ENCODE peak calls at places on chromosomes 1 and 21, in six cellular contexts. F is cardiac fibroblast, E is T-helper 9 cell, U is Panc1, I is WTC11, P is A549. C is an unnamed sample.

GRCh38 chr1:87358219-87358618 is 29.5 kb downstream of the LMO4 start:
- DNase-seq in I (no peak), F (no peak), U (no peak), P (no peak), E (no peak), C (no peak)

GRCh38 chr1:23393706-23394105 is 24.1 kb upstream of the ZNF436 start:
- DNase-seq in U (no peak), P (no peak), E (no peak), F (peak), I (no peak), C (no peak)

GRCh38 chr1:203086992-203087763 is 1.4 kb upstream of the MYOG start:
- DNase-seq in P (no peak), F (no peak), E (no peak), I (no peak), U (no peak), C (no peak)

GRCh38 chr1:246317291-246317690 is 189.8 kb downstream of the SMYD3 start:
- DNase-seq in E (no peak), I (no peak), U (no peak), P (no peak), F (no peak), C (no peak)

GRCh38 chr21:16196521-16197208 is 466.9 kb downstream of the USP25 start:
- DNase-seq in U (no peak), P (no peak), E (no peak), I (no peak), F (peak), C (no peak)

GRCh38 chr1:170247751-170248521 is 102.2 kb downstream of the NTMT2 start:
- DNase-seq in U (no peak), E (no peak), I (no peak), P (no peak), F (no peak), C (no peak)

GRCh38 chr1:201262963-201263608 is 20.2 kb upstream of the PKP1 start:
- DNase-seq in F (no peak), I (no peak), P (no peak), U (no peak), E (no peak), C (no peak)

GRCh38 chr1:70140343-70140742 is 65.0 kb downstream of the LRRC40 start:
- DNase-seq in P (no peak), F (peak), I (no peak), U (no peak), E (no peak), C (no peak)

GRCh38 chr1:225851810-225852209 is 30.4 kb downstream of the TMEM63A start:
- DNase-seq in U (no peak), I (no peak), F (no peak), P (no peak), E (no peak), C (no peak)

GRCh38 chr1:78171736-78172590 is 126.2 kb downstream of the GIPC2 start:
- DNase-seq in U (no peak), I (no peak), E (no peak), F (peak), P (no peak), C (no peak)

GRCh38 chr1:66168467-66168887 is 365.5 kb upstream of the SGIP1 start:
- DNase-seq in U (no peak), I (no peak), P (no peak), F (no peak), E (no peak), C (no peak)

GRCh38 chr1:145962157-145963102 is 1.9 kb downstream of the ANKRD34A start:
- DNase-seq in I (peak), F (no peak), P (no peak), U (no peak), E (peak), C (no peak)

GRCh38 chr1:66676616-66677298 is 75.5 kb upstream of the DYNLT5 start:
- DNase-seq in I (no peak), E (no peak), P (no peak), U (no peak), F (peak), C (no peak)

GRCh38 chr1:155083865-155084721 is 5.5 kb downstream of the EFNA3 start:
- DNase-seq in F (peak), P (no peak), U (no peak), E (no peak), I (no peak), C (no peak)

GRCh38 chr1:9655836-9656235 is 4.3 kb downstream of the PIK3CD start:
- DNase-seq in E (no peak), P (no peak), I (no peak), U (no peak), F (no peak), C (no peak)

GRCh38 chr1:71351438-71351837 is 270.6 kb upstream of the ZRANB2 start:
- DNase-seq in F (peak), P (no peak), U (no peak), E (no peak), I (no peak), C (no peak)

GRCh38 chr1:167517535-167518330 is 596 bp downstream of the CD247 start:
- DNase-seq in E (peak), P (no peak), F (peak), U (no peak), I (no peak), C (no peak)

GRCh38 chr1:37479255-37480124 is 5.1 kb downstream of the ZC3H12A start:
- DNase-seq in E (peak), I (no peak), P (peak), U (no peak), F (peak), C (peak)

GRCh38 chr21:31124005-31124404 is 85.7 kb upstream of the KRTAP19-8 start:
- DNase-seq in U (no peak), I (no peak), P (no peak), F (no peak), E (no peak), C (no peak)

GRCh38 chr1:150008699-150009098 is 1.8 kb downstream of the OTUD7B start:
- DNase-seq in E (no peak), U (no peak), I (no peak), F (no peak), P (no peak), C (no peak)

GRCh38 chr1:36207339-36207738 is 16.9 kb upstream of the THRAP3 start:
- DNase-seq in F (peak), E (no peak), I (peak), U (no peak), P (no peak), C (no peak)

GRCh38 chr1:71522721-71523120 is 441.9 kb upstream of the ZRANB2 start:
- DNase-seq in U (no peak), E (no peak), F (no peak), P (no peak), I (no peak), C (no peak)

GRCh38 chr1:8094481-8095241 is 68.6 kb upstream of the ERRFI1 start:
- DNase-seq in P (no peak), U (no peak), E (no peak), F (peak), I (no peak), C (no peak)

GRCh38 chr1:228976316-228976715 is 241.0 kb downstream of the RHOU start:
- DNase-seq in I (no peak), E (no peak), F (no peak), U (no peak), P (no peak), C (no peak)

GRCh38 chr1:248807067-248807737 is 18.5 kb downstream of the SH3BP5L start:
- DNase-seq in F (peak), U (peak), E (peak), P (peak), I (peak), C (peak)

GRCh38 chr1:220775238-220775853 is 11.4 kb upstream of the MTARC1 start:
- DNase-seq in P (peak), F (peak), I (peak), E (peak), U (no peak), C (peak)

GRCh38 chr21:31349208-31349607 is 5.1 kb upstream of the TIAM1 start:
- DNase-seq in P (no peak), I (no peak), F (no peak), E (no peak), U (no peak), C (no peak)

GRCh38 chr1:228405979-228406265 is 713 bp downstream of the TRIM11 start:
- DNase-seq in I (no peak), U (no peak), P (no peak), E (no peak), F (peak), C (peak)

GRCh38 chr1:102182603-102183260 is 186.0 kb upstream of the OLFM3 start:
- DNase-seq in U (no peak), I (no peak), E (no peak), P (no peak), F (no peak), C (no peak)

GRCh38 chr21:37074195-37074510 is 1.1 kb downstream of the TTC3 start:
- DNase-seq in I (no peak), U (no peak), E (no peak), F (no peak), P (no peak), C (no peak)

GRCh38 chr1:11151854-11152612 is 37.1 kb upstream of the ANGPTL7 start:
- DNase-seq in P (no peak), I (no peak), F (peak), E (no peak), U (no peak), C (no peak)

GRCh38 chr1:180842890-180843289 is 69.8 kb upstream of the KIAA1614 start:
- DNase-seq in U (no peak), F (peak), E (no peak), I (no peak), P (no peak), C (no peak)

GRCh38 chr21:19468981-19469715 is 1065.6 kb upstream of the TMPRSS15 start:
- DNase-seq in E (no peak), U (no peak), F (no peak), I (no peak), P (no peak), C (no peak)

GRCh38 chr1:209633335-209633997 is 18.8 kb downstream of the LAMB3 start:
- DNase-seq in E (no peak), F (no peak), I (no peak), P (no peak), U (no peak), C (no peak)

GRCh38 chr1:180440335-180440734 is 62.0 kb downstream of the ACBD6 start:
- DNase-seq in E (no peak), I (no peak), U (no peak), F (no peak), P (no peak), C (no peak)

GRCh38 chr1:37841652-37842051 is 17.7 kb downstream of the MTF1 start:
- DNase-seq in U (no peak), E (no peak), I (no peak), F (no peak), P (no peak), C (no peak)

GRCh38 chr1:2506007-2506860 is 20.2 kb downstream of the PANK4 start:
- DNase-seq in P (no peak), I (no peak), U (no peak), E (no peak), F (no peak), C (no peak)

GRCh38 chr1:223815865-223816264 is 29.9 kb downstream of the TP53BP2 start:
- DNase-seq in E (no peak), U (peak), P (no peak), I (no peak), F (peak), C (no peak)

GRCh38 chr1:6009120-6010040 is 17.2 kb upstream of the NPHP4 start:
- DNase-seq in P (no peak), I (no peak), F (no peak), U (no peak), E (no peak), C (no peak)